ENCODE peak calls at places on chromosomes 16 and 17, in five cellular contexts. One of them, this sample, is unnamed.

GRCh38 chr17:15882058-15882720 is 62.7 kb upstream of the ADORA2B start:
- DNase-seq in kidney: no peak
- DNase-seq in sigmoid colon: no peak
- DNase-seq in left ventricle myocardium inferior: no peak
- DNase-seq in HCT116: no peak
- DNase-seq in this sample: no peak

GRCh38 chr17:82236142-82236971 is 7.5 kb downstream of the SLC16A3 start:
- DNase-seq in sigmoid colon: peak
- DNase-seq in kidney: peak
- DNase-seq in left ventricle myocardium inferior: peak
- DNase-seq in HCT116: no peak
- DNase-seq in this sample: no peak

GRCh38 chr17:17508641-17509591 is 12.7 kb upstream of the RASD1 start:
- DNase-seq in left ventricle myocardium inferior: peak
- DNase-seq in kidney: peak
- DNase-seq in sigmoid colon: no peak
- DNase-seq in HCT116: no peak
- DNase-seq in this sample: no peak

GRCh38 chr16:9050102-9050830 is 41.2 kb upstream of the HAPSTR1 start:
- DNase-seq in kidney: no peak
- DNase-seq in HCT116: no peak
- DNase-seq in sigmoid colon: no peak
- DNase-seq in left ventricle myocardium inferior: no peak
- DNase-seq in this sample: no peak

GRCh38 chr17:39838784-39839183 is 25.3 kb downstream of the IKZF3 start:
- DNase-seq in sigmoid colon: no peak
- DNase-seq in HCT116: no peak
- DNase-seq in kidney: no peak
- DNase-seq in left ventricle myocardium inferior: no peak
- DNase-seq in this sample: no peak

GRCh38 chr17:47969975-47970724 is 763 bp upstream of the CDK5RAP3 start:
- DNase-seq in left ventricle myocardium inferior: no peak
- DNase-seq in HCT116: no peak
- DNase-seq in sigmoid colon: no peak
- DNase-seq in kidney: no peak
- DNase-seq in this sample: no peak

GRCh38 chr16:1048442-1049112 is 24.0 kb upstream of the SSTR5 start:
- DNase-seq in sigmoid colon: no peak
- DNase-seq in left ventricle myocardium inferior: peak
- DNase-seq in kidney: no peak
- DNase-seq in HCT116: no peak
- DNase-seq in this sample: no peak

GRCh38 chr16:3645504-3646347 is 8.8 kb upstream of the DNASE1 start:
- DNase-seq in sigmoid colon: peak
- DNase-seq in kidney: no peak
- DNase-seq in HCT116: no peak
- DNase-seq in left ventricle myocardium inferior: no peak
- DNase-seq in this sample: peak

GRCh38 chr17:2212328-2212981 is 91.1 kb downstream of the SMG6 start:
- DNase-seq in sigmoid colon: peak
- DNase-seq in kidney: no peak
- DNase-seq in HCT116: no peak
- DNase-seq in left ventricle myocardium inferior: peak
- DNase-seq in this sample: peak

GRCh38 chr17:59521465-59522126 is 43.8 kb upstream of the DHX40 start:
- DNase-seq in sigmoid colon: peak
- DNase-seq in HCT116: peak
- DNase-seq in left ventricle myocardium inferior: peak
- DNase-seq in kidney: peak
- DNase-seq in this sample: peak

GRCh38 chr17:83203073-83203471 is 123.7 kb downstream of the METRNL start:
- DNase-seq in left ventricle myocardium inferior: peak
- DNase-seq in kidney: peak
- DNase-seq in sigmoid colon: peak
- DNase-seq in HCT116: no peak
- DNase-seq in this sample: peak

GRCh38 chr17:36978810-36979584 is 30.2 kb downstream of the AATF start:
- DNase-seq in kidney: no peak
- DNase-seq in left ventricle myocardium inferior: no peak
- DNase-seq in sigmoid colon: no peak
- DNase-seq in HCT116: no peak
- DNase-seq in this sample: no peak

GRCh38 chr16:2529061-2529931 is 1.9 kb downstream of the CEMP1 start:
- DNase-seq in left ventricle myocardium inferior: no peak
- DNase-seq in sigmoid colon: no peak
- DNase-seq in HCT116: no peak
- DNase-seq in kidney: peak
- DNase-seq in this sample: no peak

GRCh38 chr16:68592466-68593337 is 52.4 kb upstream of the CDH3 start:
- DNase-seq in HCT116: no peak
- DNase-seq in kidney: no peak
- DNase-seq in left ventricle myocardium inferior: no peak
- DNase-seq in sigmoid colon: no peak
- DNase-seq in this sample: no peak

GRCh38 chr16:53429221-53429943 is 4.9 kb upstream of the RBL2 start:
- DNase-seq in left ventricle myocardium inferior: no peak
- DNase-seq in kidney: no peak
- DNase-seq in sigmoid colon: no peak
- DNase-seq in HCT116: no peak
- DNase-seq in this sample: no peak

GRCh38 chr17:39863918-39864746 is at the start of gene IKZF3:
- DNase-seq in sigmoid colon: no peak
- DNase-seq in HCT116: no peak
- DNase-seq in left ventricle myocardium inferior: peak
- DNase-seq in kidney: peak
- DNase-seq in this sample: no peak

GRCh38 chr16:8571061-8571596 is 19.2 kb downstream of the TMEM114 start:
- DNase-seq in left ventricle myocardium inferior: no peak
- DNase-seq in sigmoid colon: no peak
- DNase-seq in HCT116: no peak
- DNase-seq in kidney: no peak
- DNase-seq in this sample: no peak

GRCh38 chr17:50344712-50345380 is 1.1 kb upstream of the XYLT2 start:
- DNase-seq in sigmoid colon: peak
- DNase-seq in kidney: peak
- DNase-seq in left ventricle myocardium inferior: no peak
- DNase-seq in HCT116: no peak
- DNase-seq in this sample: peak

GRCh38 chr16:46690281-46691178 is 1.1 kb downstream of the ORC6 start:
- DNase-seq in kidney: peak
- DNase-seq in HCT116: no peak
- DNase-seq in left ventricle myocardium inferior: no peak
- DNase-seq in sigmoid colon: no peak
- DNase-seq in this sample: no peak

GRCh38 chr17:2138318-2138717 is 83.4 kb downstream of the HIC1 start:
- DNase-seq in sigmoid colon: no peak
- DNase-seq in HCT116: no peak
- DNase-seq in left ventricle myocardium inferior: no peak
- DNase-seq in kidney: no peak
- DNase-seq in this sample: no peak

GRCh38 chr17:34584805-34585416 is 5.5 kb downstream of the TMEM132E start:
- DNase-seq in kidney: peak
- DNase-seq in left ventricle myocardium inferior: no peak
- DNase-seq in HCT116: no peak
- DNase-seq in sigmoid colon: no peak
- DNase-seq in this sample: no peak

GRCh38 chr16:4494746-4495490 is 18.7 kb downstream of the HMOX2 start:
- DNase-seq in kidney: no peak
- DNase-seq in left ventricle myocardium inferior: no peak
- DNase-seq in HCT116: peak
- DNase-seq in sigmoid colon: no peak
- DNase-seq in this sample: no peak

GRCh38 chr16:20484726-20485125 is 33.4 kb downstream of the ACSM2A start:
- DNase-seq in sigmoid colon: no peak
- DNase-seq in kidney: no peak
- DNase-seq in HCT116: no peak
- DNase-seq in left ventricle myocardium inferior: no peak
- DNase-seq in this sample: no peak
- H3K27ac ChIP-seq in sigmoid colon: no peak
- H3K27ac ChIP-seq in kidney: no peak
- H3K27ac ChIP-seq in HCT116: no peak
- H3K27ac ChIP-seq in left ventricle myocardium inferior: no peak
- H3K27ac ChIP-seq in this sample: no peak

DNA sequence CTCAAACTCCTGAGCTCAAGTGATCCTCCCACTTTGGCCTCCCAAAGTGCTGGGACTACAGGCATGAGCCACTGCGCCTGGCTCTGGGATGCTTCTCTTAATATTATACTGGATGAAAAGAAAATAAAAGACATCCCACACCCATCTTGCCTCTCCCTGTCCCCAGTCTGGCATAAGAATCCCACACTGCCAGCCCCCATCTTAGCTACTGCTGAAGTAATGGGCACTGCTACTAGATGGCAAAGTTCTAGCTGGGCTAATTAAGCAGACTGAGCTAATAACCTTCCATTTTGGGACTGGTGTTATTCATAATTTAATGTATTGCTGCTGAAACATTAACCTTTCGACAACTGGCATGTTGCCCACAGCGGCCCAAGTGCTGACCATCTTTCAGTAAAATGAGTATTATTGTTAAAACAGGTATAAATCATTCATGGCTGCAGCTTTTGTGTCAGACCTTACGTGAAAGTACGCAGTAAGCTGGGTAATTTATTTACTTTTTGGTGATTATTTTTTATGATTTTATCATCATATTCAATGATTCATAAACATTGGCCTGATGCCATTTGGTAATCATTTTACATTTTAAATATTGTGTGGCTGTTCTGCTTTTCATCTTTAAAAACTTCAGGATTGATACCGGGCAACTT is 47.3 kb upstream of the ZFHX3 start:
- DNase-seq in kidney: no peak
- DNase-seq in HCT116: no peak
- DNase-seq in left ventricle myocardium inferior: no peak
- DNase-seq in sigmoid colon: no peak
- DNase-seq in this sample: no peak
- H3K4me3 ChIP-seq in kidney: no peak
- H3K4me3 ChIP-seq in HCT116: no peak
- H3K4me3 ChIP-seq in left ventricle myocardium inferior: no peak
- H3K4me3 ChIP-seq in sigmoid colon: no peak
- H3K4me3 ChIP-seq in this sample: no peak

DNA sequence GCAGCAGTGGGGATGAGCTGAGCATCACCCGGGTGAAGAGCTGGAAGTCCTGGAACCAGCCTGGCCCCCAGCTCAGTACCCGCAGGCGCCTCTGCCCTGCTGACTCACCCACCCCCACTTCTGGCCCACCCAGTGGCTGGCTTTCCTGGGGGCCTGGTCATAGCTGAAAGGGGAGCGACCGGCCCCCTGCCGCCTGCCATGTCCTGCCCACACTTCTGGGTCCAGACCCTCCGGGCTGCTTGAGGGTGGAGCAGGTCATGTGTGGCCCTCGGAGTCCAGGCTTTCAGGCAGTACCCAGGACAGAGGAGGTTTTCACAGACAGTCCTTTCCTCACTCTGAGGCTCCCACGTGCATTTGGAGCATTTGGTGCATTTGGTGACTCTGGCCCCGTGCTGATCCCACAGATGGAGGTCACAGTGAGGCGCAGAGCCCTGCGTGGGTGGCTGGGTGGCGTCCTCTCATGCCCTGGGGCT is 7.1 kb upstream of the PIEZO1 start:
- DNase-seq in left ventricle myocardium inferior: no peak
- DNase-seq in HCT116: no peak
- DNase-seq in sigmoid colon: no peak
- DNase-seq in kidney: no peak
- DNase-seq in this sample: no peak
- H3K27ac ChIP-seq in left ventricle myocardium inferior: no peak
- H3K27ac ChIP-seq in HCT116: no peak
- H3K27ac ChIP-seq in sigmoid colon: no peak
- H3K27ac ChIP-seq in kidney: no peak
- H3K27ac ChIP-seq in this sample: no peak

GRCh38 chr17:77963441-77963840 is 4.9 kb downstream of the TNRC6C start:
- DNase-seq in kidney: no peak
- DNase-seq in HCT116: no peak
- DNase-seq in sigmoid colon: peak
- DNase-seq in left ventricle myocardium inferior: peak
- DNase-seq in this sample: no peak

GRCh38 chr17:77959216-77959925 is 868 bp downstream of the TNRC6C start:
- DNase-seq in left ventricle myocardium inferior: no peak
- DNase-seq in sigmoid colon: no peak
- DNase-seq in kidney: no peak
- DNase-seq in HCT116: no peak
- DNase-seq in this sample: no peak

GRCh38 chr17:77959926-77960521 is 1.5 kb downstream of the TNRC6C start:
- DNase-seq in sigmoid colon: no peak
- DNase-seq in left ventricle myocardium inferior: no peak
- DNase-seq in HCT116: no peak
- DNase-seq in kidney: no peak
- DNase-seq in this sample: no peak

GRCh38 chr17:77962349-77962748 is 3.8 kb downstream of the TNRC6C start:
- DNase-seq in HCT116: no peak
- DNase-seq in left ventricle myocardium inferior: no peak
- DNase-seq in kidney: no peak
- DNase-seq in sigmoid colon: no peak
- DNase-seq in this sample: no peak

DNA sequence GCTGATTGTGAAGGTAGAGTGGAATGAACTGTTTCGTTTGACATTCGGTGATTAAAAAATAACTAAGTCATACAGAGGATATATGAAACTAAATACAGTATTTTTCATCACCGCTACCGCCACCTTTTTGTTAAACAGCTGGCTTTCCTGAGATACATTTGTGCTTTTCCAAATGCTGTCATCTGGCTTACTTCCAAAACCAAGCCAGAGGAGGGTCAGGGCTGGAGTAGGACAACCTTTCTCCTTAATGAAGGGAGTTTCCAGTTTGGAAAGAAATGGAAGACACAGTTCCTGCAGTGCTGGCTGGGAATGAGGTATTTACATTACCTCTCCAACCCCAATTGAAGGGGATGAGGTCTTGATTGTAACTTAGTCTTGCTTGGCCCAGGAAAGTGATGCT is 3.2 kb downstream of the TNRC6C start:
- DNase-seq in sigmoid colon: no peak
- DNase-seq in left ventricle myocardium inferior: no peak
- DNase-seq in kidney: no peak
- DNase-seq in HCT116: no peak
- DNase-seq in this sample: no peak
- H3K4me3 ChIP-seq in sigmoid colon: no peak
- H3K4me3 ChIP-seq in left ventricle myocardium inferior: no peak
- H3K4me3 ChIP-seq in kidney: no peak
- H3K4me3 ChIP-seq in HCT116: no peak
- H3K4me3 ChIP-seq in this sample: no peak

GRCh38 chr17:62876664-62877411 is 68.7 kb upstream of the MARCHF10 start:
- DNase-seq in sigmoid colon: no peak
- DNase-seq in HCT116: no peak
- DNase-seq in kidney: no peak
- DNase-seq in left ventricle myocardium inferior: no peak
- DNase-seq in this sample: no peak
- H3K27ac ChIP-seq in sigmoid colon: no peak
- H3K27ac ChIP-seq in HCT116: no peak
- H3K27ac ChIP-seq in kidney: no peak
- H3K27ac ChIP-seq in left ventricle myocardium inferior: no peak
- H3K27ac ChIP-seq in this sample: no peak

GRCh38 chr17:57874058-57874419 is 24.2 kb upstream of the MRPS23 start:
- DNase-seq in HCT116: no peak
- DNase-seq in kidney: no peak
- DNase-seq in sigmoid colon: no peak
- DNase-seq in left ventricle myocardium inferior: no peak
- DNase-seq in this sample: no peak
- H3K4me3 ChIP-seq in HCT116: no peak
- H3K4me3 ChIP-seq in kidney: no peak
- H3K4me3 ChIP-seq in sigmoid colon: peak
- H3K4me3 ChIP-seq in left ventricle myocardium inferior: peak
- H3K4me3 ChIP-seq in this sample: peak

This sample was measured in suprapubic skin.